ENCODE peak calls at places on chromosomes 4 and X, in six cellular contexts. Z is suprapubic skin; X is GM23248; N is breast epithelium; M is endothelial cell of umbilical vein; P is effector memory CD4-positive, alpha-beta T cell. S is an unnamed sample. For H3K36me3, the result is how much of the 10 kb centered on the place peaks cover.

GRCh38 chr4:7416745-7417432 is 17.8 kb downstream of the PSAPL1 start:
- DNase-seq in Z (no peak), X (no peak), N (no peak), M (no peak), P (no peak), S (no peak)

GRCh38 chr4:99947608-99948007 is 1.2 kb upstream of the DNAJB14 start:
- DNase-seq in Z (no peak), X (peak), N (no peak), M (no peak), P (no peak), S (no peak)

GRCh38 chrX:107731831-107732502 is 43.6 kb downstream of the TSC22D3 start:
- DNase-seq in Z (peak), X (peak), N (peak), M (peak), P (no peak), S (peak)

GRCh38 chrX:46325312-46325877 is 219.8 kb downstream of the ZNF674 start:
- DNase-seq in Z (no peak), X (peak), N (peak), M (peak), P (peak), S (no peak)

GRCh38 chr4:146342600-146343192 is 128.4 kb downstream of the REELD1 start:
- DNase-seq in Z (no peak), X (peak), N (no peak), M (peak), P (no peak), S (no peak)

GRCh38 chr4:53717064-53717549 is 125.8 kb upstream of the LNX1 start:
- DNase-seq in Z (no peak), X (peak), N (no peak), M (no peak), P (no peak), S (no peak)

GRCh38 chr4:4838602-4839470 is 20.6 kb upstream of the MSX1 start:
- DNase-seq in Z (no peak), X (peak), N (no peak), M (no peak), P (no peak), S (peak)

GRCh38 chr4:182143822-182144620 is 99.2 kb upstream of the TENM3 start:
- DNase-seq in Z (no peak), X (peak), N (no peak), M (no peak), P (no peak), S (peak)

GRCh38 chr4:15778191-15778741 is at the start of gene CD38:
- DNase-seq in Z (no peak), X (peak), N (no peak), M (no peak), P (no peak), S (peak)

GRCh38 chr4:171948038-171948437 is 134.8 kb downstream of the GALNTL6 start:
- DNase-seq in Z (no peak), X (no peak), N (no peak), M (no peak), P (no peak), S (no peak)

DNA sequence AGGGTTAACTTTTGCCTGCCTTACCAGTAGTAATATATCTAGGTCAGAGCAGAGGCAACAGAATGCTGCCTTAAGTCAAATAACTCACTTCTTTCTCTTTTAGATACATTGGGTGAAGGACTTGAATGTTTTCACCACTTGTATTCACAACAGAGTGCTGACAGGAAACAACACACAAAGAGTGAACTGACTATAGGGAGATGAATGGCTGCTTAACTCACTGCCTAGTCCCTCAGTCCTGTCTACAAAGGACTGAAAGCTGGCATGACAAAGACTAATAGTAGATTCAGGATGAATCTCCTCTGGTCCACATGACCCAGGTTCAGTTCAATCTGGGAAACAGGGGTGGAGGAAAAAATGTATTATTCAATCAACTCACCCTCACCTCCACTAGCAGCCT is 134.2 kb downstream of the GALNTL6 start:
- DNase-seq in Z (no peak), X (no peak), N (no peak), M (no peak), P (no peak), S (no peak)
- H3K27ac ChIP-seq in Z (no peak), X (no peak), N (no peak), M (no peak), P (no peak), S (no peak)

GRCh38 chr4:3237266-3237665 is 11.7 kb upstream of the MSANTD1 start:
- DNase-seq in Z (no peak), X (no peak), N (no peak), M (no peak), P (no peak), S (no peak)

GRCh38 chr4:3235030-3235345 is 14.0 kb upstream of the MSANTD1 start:
- DNase-seq in Z (no peak), X (no peak), N (no peak), M (no peak), P (no peak), S (no peak)

GRCh38 chr4:3236326-3236878 is 12.6 kb upstream of the MSANTD1 start:
- DNase-seq in Z (no peak), X (no peak), N (no peak), M (no peak), P (no peak), S (no peak)

GRCh38 chr4:3234171-3235029 is 14.6 kb upstream of the MSANTD1 start:
- DNase-seq in Z (no peak), X (no peak), N (no peak), M (no peak), P (no peak), S (no peak)

DNA sequence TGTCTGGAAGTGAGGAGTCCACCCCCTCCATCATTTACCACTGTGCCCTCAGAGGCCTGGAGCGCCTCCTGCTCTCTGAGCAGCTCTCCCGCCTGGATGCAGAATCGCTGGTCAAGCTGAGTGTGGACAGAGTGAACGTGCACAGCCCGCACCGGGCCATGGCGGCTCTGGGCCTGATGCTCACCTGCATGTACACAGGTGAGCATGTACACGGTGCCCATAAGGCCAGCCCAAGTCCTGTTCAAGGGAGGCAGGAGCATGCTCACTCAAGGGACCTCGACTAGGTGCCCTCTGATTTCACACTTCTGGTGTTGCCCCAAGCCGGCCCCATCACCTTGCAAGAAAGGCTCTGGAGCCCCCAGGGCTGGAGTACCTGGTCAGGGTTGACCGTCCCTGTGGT is 13.4 kb upstream of the MSANTD1 start:
- DNase-seq in Z (no peak), X (no peak), N (no peak), M (no peak), P (no peak), S (no peak)
- H3K36me3 ChIP-seq in Z (half or more), X (under half), N (under half), M (half or more), P (half or more), S (under half)

DNA sequence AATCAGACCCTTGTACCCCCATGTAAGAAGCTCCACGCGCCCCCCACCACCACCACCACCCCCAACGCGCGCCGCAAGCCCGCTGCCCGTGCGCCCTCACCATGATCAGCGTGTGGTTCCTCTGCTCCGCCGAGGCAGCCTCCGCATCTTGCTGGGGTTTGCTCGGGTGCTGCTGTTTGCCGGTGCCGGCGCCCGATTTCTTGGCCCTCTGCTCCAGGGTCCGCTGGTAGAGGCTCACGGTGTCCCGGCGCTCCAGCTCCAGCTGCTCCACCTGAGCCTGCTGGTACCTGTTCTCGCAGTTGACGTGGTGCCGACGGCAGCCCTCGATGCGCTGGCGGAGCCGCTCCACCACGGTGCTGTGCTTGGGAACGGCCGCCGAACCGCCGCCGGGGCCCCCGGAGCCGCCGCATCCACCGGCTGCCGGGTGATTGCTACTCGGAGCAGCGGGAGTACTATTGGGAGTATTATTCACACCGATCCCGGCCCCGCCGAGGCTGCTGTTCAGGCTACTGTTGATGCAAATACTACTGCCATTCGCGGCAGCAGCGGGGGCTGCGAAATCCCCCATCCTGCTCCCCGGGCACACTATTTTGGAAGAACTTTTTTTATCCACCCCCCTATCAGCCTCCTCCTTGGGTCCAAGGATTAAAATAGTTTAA is 1.1 kb downstream of the MAML3 start:
- DNase-seq in Z (peak), X (peak), N (peak), M (peak), P (peak), S (peak)
- H3K27ac ChIP-seq in Z (peak), X (peak), N (peak), M (peak), P (peak), S (peak)

GRCh38 chr4:82422616-82423015 is 7.6 kb downstream of the HNRNPDL start:
- DNase-seq in Z (no peak), X (no peak), N (no peak), M (no peak), P (no peak), S (no peak)
- H3K36me3 ChIP-seq in Z (under half), X (half or more), N (under half), M (under half), P (under half), S (under half)

GRCh38 chrX:50700921-50701320 is 113.1 kb downstream of the SHROOM4 start:
- DNase-seq in Z (no peak), X (peak), N (no peak), M (no peak), P (no peak), S (no peak)
- H3K27ac ChIP-seq in Z (no peak), X (no peak), N (no peak), M (no peak), P (no peak), S (no peak)

GRCh38 chrX:111736571-111736970 is 55.6 kb downstream of the ALG13 start:
- DNase-seq in Z (no peak), X (no peak), N (no peak), M (no peak), P (no peak), S (no peak)

GRCh38 chrX:111743316-111743715 is 62.3 kb downstream of the ALG13 start:
- DNase-seq in Z (no peak), X (no peak), N (no peak), M (no peak), P (no peak), S (no peak)

GRCh38 chrX:111742018-111742417 is 61.0 kb downstream of the ALG13 start:
- DNase-seq in Z (no peak), X (no peak), N (no peak), M (no peak), P (no peak), S (no peak)
- H3K36me3 ChIP-seq in Z (under half), X (under half), N (under half), M (under half), P (under half), S (half or more)

S was measured in psoas muscle.